ENCODE peak calls at places on chromosomes 1 and 21, in six cellular contexts. One of them, this sample, is unnamed.

GRCh38 chr1:198892065-198892464 is 253.2 kb downstream of the PTPRC start:
- DNase-seq in astrocyte of the spinal cord: peak
- DNase-seq in MG63: peak
- DNase-seq in NCI-H1417: no peak
- DNase-seq in ureter: no peak
- DNase-seq in ELR: peak
- DNase-seq in this sample: peak

GRCh38 chr1:7040969-7041368 is 255.7 kb downstream of the CAMTA1 start:
- DNase-seq in NCI-H1417: no peak
- DNase-seq in ELR: no peak
- DNase-seq in astrocyte of the spinal cord: no peak
- DNase-seq in MG63: no peak
- DNase-seq in ureter: no peak
- DNase-seq in this sample: no peak

GRCh38 chr21:38171723-38172344 is 85.0 kb upstream of the KCNJ15 start:
- DNase-seq in ELR: peak
- DNase-seq in astrocyte of the spinal cord: peak
- DNase-seq in ureter: no peak
- DNase-seq in MG63: peak
- DNase-seq in NCI-H1417: no peak
- DNase-seq in this sample: peak

GRCh38 chr21:42851812-42852665 is 27.3 kb downstream of the WDR4 start:
- DNase-seq in MG63: no peak
- DNase-seq in ureter: no peak
- DNase-seq in NCI-H1417: no peak
- DNase-seq in astrocyte of the spinal cord: no peak
- DNase-seq in ELR: no peak
- DNase-seq in this sample: no peak

GRCh38 chr1:3051270-3052268 is 17.4 kb upstream of the PRDM16 start:
- DNase-seq in astrocyte of the spinal cord: no peak
- DNase-seq in NCI-H1417: no peak
- DNase-seq in MG63: no peak
- DNase-seq in ELR: no peak
- DNase-seq in ureter: no peak
- DNase-seq in this sample: no peak

GRCh38 chr1:154752273-154753030 is 117.6 kb downstream of the KCNN3 start:
- DNase-seq in ELR: no peak
- DNase-seq in astrocyte of the spinal cord: no peak
- DNase-seq in ureter: peak
- DNase-seq in NCI-H1417: no peak
- DNase-seq in MG63: no peak
- DNase-seq in this sample: peak

GRCh38 chr1:153404768-153405167 is 11.6 kb upstream of the S100A7A start:
- DNase-seq in NCI-H1417: no peak
- DNase-seq in ureter: no peak
- DNase-seq in astrocyte of the spinal cord: no peak
- DNase-seq in ELR: peak
- DNase-seq in MG63: peak
- DNase-seq in this sample: peak

GRCh38 chr1:6445062-6445763 is 20.6 kb downstream of the ESPN start:
- DNase-seq in ELR: peak
- DNase-seq in astrocyte of the spinal cord: no peak
- DNase-seq in MG63: no peak
- DNase-seq in ureter: no peak
- DNase-seq in NCI-H1417: peak
- DNase-seq in this sample: peak

GRCh38 chr1:165842363-165843129 is 15.1 kb downstream of the UCK2 start:
- DNase-seq in astrocyte of the spinal cord: peak
- DNase-seq in ELR: peak
- DNase-seq in ureter: no peak
- DNase-seq in NCI-H1417: peak
- DNase-seq in MG63: peak
- DNase-seq in this sample: peak

GRCh38 chr1:68202239-68202832 is 30.0 kb downstream of the WLS start:
- DNase-seq in NCI-H1417: no peak
- DNase-seq in MG63: peak
- DNase-seq in ureter: no peak
- DNase-seq in astrocyte of the spinal cord: peak
- DNase-seq in ELR: peak
- DNase-seq in this sample: no peak

GRCh38 chr1:86833461-86834215 is 80.3 kb downstream of the SELENOF start:
- DNase-seq in astrocyte of the spinal cord: peak
- DNase-seq in ureter: peak
- DNase-seq in ELR: peak
- DNase-seq in NCI-H1417: peak
- DNase-seq in MG63: peak
- DNase-seq in this sample: peak

GRCh38 chr1:53130598-53130877 is 11.9 kb downstream of the SLC1A7 start:
- DNase-seq in ureter: no peak
- DNase-seq in MG63: no peak
- DNase-seq in ELR: no peak
- DNase-seq in NCI-H1417: no peak
- DNase-seq in astrocyte of the spinal cord: no peak
- DNase-seq in this sample: no peak

GRCh38 chr1:76059461-76059860 is 15.1 kb upstream of the ST6GALNAC3 start:
- DNase-seq in astrocyte of the spinal cord: no peak
- DNase-seq in NCI-H1417: no peak
- DNase-seq in ELR: no peak
- DNase-seq in MG63: no peak
- DNase-seq in ureter: no peak
- DNase-seq in this sample: no peak

GRCh38 chr1:199759268-199759724 is 268.2 kb upstream of the NR5A2 start:
- DNase-seq in MG63: peak
- DNase-seq in astrocyte of the spinal cord: peak
- DNase-seq in ureter: no peak
- DNase-seq in NCI-H1417: no peak
- DNase-seq in ELR: peak
- DNase-seq in this sample: no peak

GRCh38 chr1:14486401-14487110 is 111.9 kb upstream of the KAZN start:
- DNase-seq in ELR: peak
- DNase-seq in astrocyte of the spinal cord: peak
- DNase-seq in MG63: peak
- DNase-seq in NCI-H1417: no peak
- DNase-seq in ureter: peak
- DNase-seq in this sample: no peak

GRCh38 chr21:32383812-32384211 is 9.0 kb downstream of the URB1 start:
- DNase-seq in NCI-H1417: no peak
- DNase-seq in astrocyte of the spinal cord: no peak
- DNase-seq in ureter: no peak
- DNase-seq in MG63: no peak
- DNase-seq in ELR: no peak
- DNase-seq in this sample: no peak

GRCh38 chr1:66788231-66788939 is 12.7 kb downstream of the INSL5 start:
- DNase-seq in MG63: no peak
- DNase-seq in ELR: no peak
- DNase-seq in ureter: no peak
- DNase-seq in astrocyte of the spinal cord: no peak
- DNase-seq in NCI-H1417: no peak
- DNase-seq in this sample: no peak

GRCh38 chr1:211797994-211798393 is 32.6 kb downstream of the LPGAT1 start:
- DNase-seq in ELR: no peak
- DNase-seq in ureter: no peak
- DNase-seq in MG63: no peak
- DNase-seq in astrocyte of the spinal cord: no peak
- DNase-seq in NCI-H1417: no peak
- DNase-seq in this sample: no peak

GRCh38 chr21:16709866-16710550 is 802.8 kb upstream of the CXADR start:
- DNase-seq in MG63: peak
- DNase-seq in NCI-H1417: no peak
- DNase-seq in ureter: no peak
- DNase-seq in astrocyte of the spinal cord: peak
- DNase-seq in ELR: no peak
- DNase-seq in this sample: no peak

GRCh38 chr1:67347688-67348472 is 40.2 kb downstream of the IL12RB2 start:
- DNase-seq in MG63: peak
- DNase-seq in ureter: no peak
- DNase-seq in NCI-H1417: peak
- DNase-seq in astrocyte of the spinal cord: peak
- DNase-seq in ELR: peak
- DNase-seq in this sample: peak

GRCh38 chr1:90200637-90201235 is 205.8 kb downstream of the ZNF326 start:
- DNase-seq in NCI-H1417: no peak
- DNase-seq in MG63: no peak
- DNase-seq in ELR: no peak
- DNase-seq in astrocyte of the spinal cord: no peak
- DNase-seq in ureter: no peak
- DNase-seq in this sample: no peak

GRCh38 chr1:153447498-153448170 is 12.8 kb downstream of the S100A7 start:
- DNase-seq in NCI-H1417: no peak
- DNase-seq in ELR: peak
- DNase-seq in astrocyte of the spinal cord: peak
- DNase-seq in ureter: no peak
- DNase-seq in MG63: peak
- DNase-seq in this sample: no peak

GRCh38 chr1:207888647-207889046 is 22.3 kb downstream of the CD34 start:
- DNase-seq in MG63: peak
- DNase-seq in ELR: peak
- DNase-seq in astrocyte of the spinal cord: no peak
- DNase-seq in NCI-H1417: no peak
- DNase-seq in ureter: no peak
- DNase-seq in this sample: peak

GRCh38 chr1:87632232-87632631 is 303.6 kb downstream of the LMO4 start:
- DNase-seq in astrocyte of the spinal cord: no peak
- DNase-seq in NCI-H1417: no peak
- DNase-seq in ELR: no peak
- DNase-seq in MG63: no peak
- DNase-seq in ureter: no peak
- DNase-seq in this sample: no peak

GRCh38 chr21:46193829-46194373 is 9.6 kb upstream of the SPATC1L start:
- DNase-seq in ELR: no peak
- DNase-seq in NCI-H1417: no peak
- DNase-seq in astrocyte of the spinal cord: no peak
- DNase-seq in MG63: no peak
- DNase-seq in ureter: peak
- DNase-seq in this sample: no peak

GRCh38 chr1:192609110-192610079 is 26.6 kb upstream of the RGS13 start:
- DNase-seq in ureter: peak
- DNase-seq in MG63: peak
- DNase-seq in NCI-H1417: no peak
- DNase-seq in astrocyte of the spinal cord: no peak
- DNase-seq in ELR: no peak
- DNase-seq in this sample: no peak

GRCh38 chr1:7526196-7526866 is 244.8 kb upstream of the VAMP3 start:
- DNase-seq in astrocyte of the spinal cord: no peak
- DNase-seq in ureter: no peak
- DNase-seq in MG63: peak
- DNase-seq in ELR: peak
- DNase-seq in NCI-H1417: no peak
- DNase-seq in this sample: no peak

GRCh38 chr1:161192476-161193465 is 6.1 kb downstream of the ADAMTS4 start:
- DNase-seq in astrocyte of the spinal cord: peak
- DNase-seq in MG63: peak
- DNase-seq in NCI-H1417: peak
- DNase-seq in ELR: peak
- DNase-seq in ureter: no peak
- DNase-seq in this sample: peak

GRCh38 chr1:30329802-30330557 is 393.4 kb downstream of the MATN1 start:
- DNase-seq in NCI-H1417: no peak
- DNase-seq in MG63: no peak
- DNase-seq in astrocyte of the spinal cord: no peak
- DNase-seq in ELR: no peak
- DNase-seq in ureter: no peak
- DNase-seq in this sample: no peak

GRCh38 chr21:14762734-14763694 is 216.9 kb upstream of the SAMSN1 start:
- DNase-seq in ELR: no peak
- DNase-seq in NCI-H1417: no peak
- DNase-seq in astrocyte of the spinal cord: no peak
- DNase-seq in ureter: no peak
- DNase-seq in MG63: no peak
- DNase-seq in this sample: no peak

GRCh38 chr1:150537732-150538684 is 11.2 kb upstream of the ADAMTSL4 start:
- DNase-seq in NCI-H1417: no peak
- DNase-seq in ELR: peak
- DNase-seq in ureter: peak
- DNase-seq in MG63: peak
- DNase-seq in astrocyte of the spinal cord: peak
- DNase-seq in this sample: no peak

GRCh38 chr1:241603626-241604337 is 36.4 kb downstream of the CHML start:
- DNase-seq in MG63: peak
- DNase-seq in NCI-H1417: no peak
- DNase-seq in ureter: no peak
- DNase-seq in ELR: peak
- DNase-seq in astrocyte of the spinal cord: peak
- DNase-seq in this sample: no peak

GRCh38 chr1:156920233-156921052 is at the start of gene LRRC71:
- DNase-seq in ureter: peak
- DNase-seq in NCI-H1417: no peak
- DNase-seq in ELR: peak
- DNase-seq in MG63: peak
- DNase-seq in astrocyte of the spinal cord: peak
- DNase-seq in this sample: peak